ENCODE peak calls at places on chromosome 19, in ten cellular contexts. M, C, R, V, W, I, U, S, T and J are unnamed samples.

GRCh38 chr19:11361037-11361770 is 6.0 kb downstream of the PLPPR2 start:
- DNase-seq in M (no peak), C (no peak), R (no peak), V (no peak), W (no peak), I (no peak), U (peak; percentile 79), S (no peak), T (no peak), J (no peak)

GRCh38 chr19:35119091-35119490 is 3.5 kb downstream of the FXYD3 start:
- DNase-seq in M (no peak), C (no peak), R (no peak), V (no peak), W (no peak), I (no peak), U (peak; percentile 39), S (no peak), T (no peak), J (no peak)

GRCh38 chr19:736125-736524 is 14.8 kb upstream of the MISP start:
- DNase-seq in M (no peak), C (no peak), R (no peak), V (no peak), W (no peak), I (no peak), U (no peak), S (no peak), T (no peak), J (no peak)

GRCh38 chr19:53158119-53158656 is 665 bp downstream of the ZNF347 start:
- DNase-seq in M (no peak), C (no peak), R (no peak), V (peak; percentile 40), W (no peak), I (peak; percentile 16), U (peak; percentile 29), S (peak; percentile 16), T (peak; percentile 40), J (no peak)

GRCh38 chr19:6011794-6012193 is 33.9 kb upstream of the RANBP3 start:
- DNase-seq in M (no peak), C (no peak), R (no peak), V (no peak), W (no peak), I (peak; percentile 14), U (no peak), S (no peak), T (no peak), J (no peak)

GRCh38 chr19:41936416-41936850 is 8.2 kb upstream of the ERFL start:
- DNase-seq in M (no peak), C (no peak), R (no peak), V (no peak), W (no peak), I (no peak), U (no peak), S (peak; percentile 39), T (no peak), J (no peak)

GRCh38 chr19:3589949-3590348 is 4.7 kb downstream of the GIPC3 start:
- DNase-seq in M (no peak), C (no peak), R (no peak), V (no peak), W (no peak), I (no peak), U (no peak), S (no peak), T (no peak), J (no peak)

GRCh38 chr19:17757125-17757524 is 5.8 kb downstream of the FCHO1 start:
- DNase-seq in M (peak; percentile 91), C (no peak), R (peak; percentile 62), V (peak; percentile 86), W (no peak), I (peak; percentile 65), U (peak; percentile 77), S (peak; percentile 17), T (no peak), J (peak; percentile 25)

GRCh38 chr19:33392341-33393285 is 19.1 kb downstream of the CEBPG start:
- DNase-seq in M (peak; percentile 11), C (no peak), R (no peak), V (peak; percentile 41), W (no peak), I (no peak), U (peak; percentile 79), S (no peak), T (no peak), J (no peak)

GRCh38 chr19:29974701-29975100 is 32.7 kb downstream of the URI1 start:
- DNase-seq in M (no peak), C (no peak), R (no peak), V (no peak), W (no peak), I (no peak), U (no peak), S (no peak), T (no peak), J (no peak)

GRCh38 chr19:46487802-46488445 is 7.7 kb downstream of the PNMA8B start:
- DNase-seq in M (peak; percentile 70), C (peak; percentile 49), R (peak; percentile 83), V (peak; percentile 91), W (no peak), I (peak; percentile 29), U (peak; percentile 80), S (peak; percentile 58), T (peak; percentile 74), J (peak; percentile 53)

GRCh38 chr19:16736709-16737108 is 17.1 kb downstream of the NWD1 start:
- DNase-seq in M (no peak), C (no peak), R (no peak), V (no peak), W (no peak), I (peak; percentile 22), U (no peak), S (no peak), T (no peak), J (no peak)

GRCh38 chr19:55441319-55441691 is 1.8 kb downstream of the SHISA7 start:
- DNase-seq in M (no peak), C (no peak), R (no peak), V (no peak), W (no peak), I (no peak), U (no peak), S (no peak), T (no peak), J (no peak)

GRCh38 chr19:48685583-48685982 is 10.2 kb upstream of the FUT2 start:
- DNase-seq in M (no peak), C (no peak), R (no peak), V (no peak), W (no peak), I (no peak), U (no peak), S (no peak), T (no peak), J (no peak)

GRCh38 chr19:7843521-7843920 is 13.5 kb downstream of the EVI5L start:
- DNase-seq in M (no peak), C (no peak), R (no peak), V (no peak), W (no peak), I (no peak), U (no peak), S (no peak), T (no peak), J (no peak)

GRCh38 chr19:5115771-5116202 is 146.9 kb downstream of the KDM4B start:
- DNase-seq in M (no peak), C (no peak), R (no peak), V (no peak), W (peak; percentile 17), I (no peak), U (peak; percentile 76), S (peak; percentile 80), T (no peak), J (no peak)

GRCh38 chr19:4971424-4971793 is 2.5 kb downstream of the KDM4B start:
- DNase-seq in M (no peak), C (no peak), R (no peak), V (peak; percentile 58), W (no peak), I (peak; percentile 60), U (peak; percentile 56), S (no peak), T (peak; percentile 51), J (no peak)

GRCh38 chr19:3333662-3334061 is 32.7 kb upstream of the NFIC start:
- DNase-seq in M (no peak), C (no peak), R (no peak), V (no peak), W (no peak), I (no peak), U (no peak), S (no peak), T (no peak), J (no peak)

GRCh38 chr19:30781519-30781918 is 409.3 kb downstream of the ZNF536 start:
- DNase-seq in M (no peak), C (no peak), R (no peak), V (no peak), W (no peak), I (no peak), U (no peak), S (peak; percentile 50), T (no peak), J (no peak)

GRCh38 chr19:46586294-46586693 is 14.8 kb upstream of the CALM3 start:
- DNase-seq in M (no peak), C (no peak), R (no peak), V (no peak), W (no peak), I (no peak), U (no peak), S (no peak), T (no peak), J (no peak)